ENCODE peak calls at places on chromosomes 16 and 17, in seven cellular contexts. X is heart left ventricle, S is left ventricle myocardium inferior, G is PC-9, N is thoracic aorta, A is IMR-90, Y is dorsolateral prefrontal cortex. J is an unnamed sample.

GRCh38 chr16:683396-684066 is 603 bp downstream of the JMJD8 start:
- DNase-seq in A (no peak), Y (no peak), N (no peak), S (no peak), G (no peak), X (peak), J (no peak)

GRCh38 chr16:27434141-27435051 is 32.4 kb downstream of the IL21R start:
- DNase-seq in S (no peak), G (no peak), N (no peak), A (no peak), X (no peak), Y (no peak), J (no peak)

GRCh38 chr17:81851423-81851822 is 8.9 kb downstream of the P4HB start:
- DNase-seq in G (no peak), A (no peak), X (no peak), N (no peak), Y (no peak), S (no peak), J (no peak)

GRCh38 chr16:86821933-86822332 is 243.6 kb downstream of the FOXL1 start:
- DNase-seq in S (no peak), G (no peak), N (no peak), A (no peak), Y (no peak), X (no peak), J (no peak)

GRCh38 chr17:28751600-28752366 is 8.0 kb downstream of the TRAF4 start:
- DNase-seq in Y (no peak), S (no peak), G (no peak), N (no peak), A (no peak), X (no peak), J (no peak)

GRCh38 chr16:70661918-70662641 is 15.7 kb downstream of the IL34 start:
- DNase-seq in A (no peak), Y (peak), G (no peak), N (no peak), S (no peak), X (no peak), J (peak)

GRCh38 chr17:75087558-75088453 is at the start of gene SLC16A5:
- DNase-seq in N (no peak), S (peak), X (peak), Y (peak), A (peak), G (peak), J (peak)

GRCh38 chr17:74045608-74046007 is 157.9 kb upstream of the RPL38 start:
- DNase-seq in G (peak), X (no peak), Y (no peak), N (no peak), A (no peak), S (no peak), J (no peak)

GRCh38 chr17:74190154-74190553 is 13.3 kb upstream of the RPL38 start:
- DNase-seq in N (no peak), G (no peak), Y (peak), X (no peak), A (peak), S (no peak), J (peak)

GRCh38 chr17:79560527-79560926 is 50.3 kb downstream of the RBFOX3 start:
- DNase-seq in N (no peak), G (no peak), X (no peak), A (no peak), S (no peak), Y (no peak), J (no peak)

GRCh38 chr16:87033541-87034300 is 283.5 kb downstream of the C16orf95 start:
- DNase-seq in Y (no peak), G (no peak), N (no peak), A (peak), X (peak), S (peak), J (peak)

GRCh38 chr16:65004570-65004969 is 117.3 kb downstream of the CDH11 start:
- DNase-seq in Y (no peak), G (no peak), N (no peak), X (no peak), S (no peak), A (no peak), J (no peak)

DNA sequence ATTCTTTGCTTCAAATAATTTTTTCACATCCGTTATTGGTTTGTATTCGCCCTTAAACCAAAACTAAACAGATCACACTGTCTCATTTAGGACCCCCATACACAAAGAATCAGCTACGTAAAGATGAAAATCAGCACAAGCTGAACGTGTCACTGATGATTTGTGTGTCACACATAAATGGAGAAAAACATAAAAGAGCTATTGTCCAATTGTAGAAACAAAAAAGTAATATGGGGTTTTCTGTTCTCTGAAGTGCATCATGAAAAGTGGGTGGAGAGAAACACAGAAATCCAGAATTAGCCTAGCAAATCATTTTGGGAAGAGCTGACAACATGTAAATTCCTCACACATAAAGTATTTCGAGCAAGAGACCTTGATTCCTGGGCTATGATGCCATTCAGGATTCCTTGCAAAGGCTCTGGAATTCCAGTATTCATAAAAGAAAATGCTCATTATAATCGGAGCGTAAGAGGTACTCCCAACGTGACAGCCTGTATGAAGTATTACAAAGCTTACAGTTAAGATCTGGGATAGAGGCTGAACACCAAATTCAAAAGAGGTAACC is 1.1 kb downstream of the DCUN1D3 start:
- DNase-seq in G (no peak), N (no peak), A (peak), X (no peak), Y (no peak), S (no peak), J (peak)
- H3K27ac ChIP-seq in G (peak), N (peak), A (peak), X (peak), Y (peak), S (peak), J (peak)

DNA sequence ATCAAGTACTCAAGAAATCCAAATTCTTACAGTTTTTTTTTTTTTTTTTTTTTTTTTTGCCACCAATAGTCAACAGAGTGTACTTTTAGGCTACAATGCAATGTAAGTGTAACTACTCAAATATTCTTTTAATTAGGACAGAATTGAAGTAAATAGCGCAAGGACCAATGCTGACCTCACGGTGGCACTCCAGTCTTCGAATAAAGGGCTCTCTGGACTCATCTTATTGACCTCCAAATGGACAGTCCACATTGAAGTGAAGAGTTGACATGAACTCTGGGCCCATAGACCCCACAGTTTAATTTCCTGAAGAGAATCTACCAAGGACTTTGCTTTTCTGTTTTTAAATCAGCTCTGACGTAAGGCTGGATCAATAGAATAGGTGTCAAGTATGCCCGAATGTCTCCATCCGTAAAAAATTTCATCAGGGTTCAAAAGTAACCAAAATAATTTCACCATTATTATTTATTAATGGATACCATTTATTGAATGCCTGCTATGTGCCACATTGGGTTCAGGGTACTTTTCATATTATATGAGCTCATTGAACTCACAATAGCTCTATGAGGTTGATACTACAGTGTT is 7.3 kb upstream of the DDX52 start:
- DNase-seq in S (no peak), A (peak), N (no peak), Y (no peak), X (no peak), G (peak), J (peak)
- TF ChIP-seq CTCF in S (peak), A (peak), N (no peak), Y (peak), X (peak), G (peak), J (peak)

GRCh38 chr17:37090941-37091340 is 142.2 kb downstream of the AATF start:
- DNase-seq in N (no peak), Y (no peak), A (no peak), S (no peak), G (no peak), X (no peak), J (no peak)
- H3K27ac ChIP-seq in N (no peak), Y (no peak), A (no peak), S (no peak), G (no peak), X (no peak), J (no peak)

GRCh38 chr16:85364323-85365040 is 248.6 kb upstream of the GSE1 start:
- DNase-seq in Y (no peak), S (no peak), A (no peak), X (no peak), N (no peak), G (no peak), J (peak)

GRCh38 chr16:85362443-85362842 is 250.2 kb upstream of the CIBAR2 start:
- DNase-seq in S (no peak), X (no peak), N (no peak), Y (no peak), G (no peak), A (no peak), J (no peak)

GRCh38 chr16:85365120-85365519 is 248.0 kb upstream of the GSE1 start:
- DNase-seq in G (peak), S (no peak), N (no peak), X (no peak), Y (no peak), A (no peak), J (no peak)

GRCh38 chr16:85363881-85364280 is 249.2 kb upstream of the GSE1 start:
- DNase-seq in N (no peak), G (no peak), Y (no peak), X (no peak), A (no peak), S (no peak), J (peak)

DNA sequence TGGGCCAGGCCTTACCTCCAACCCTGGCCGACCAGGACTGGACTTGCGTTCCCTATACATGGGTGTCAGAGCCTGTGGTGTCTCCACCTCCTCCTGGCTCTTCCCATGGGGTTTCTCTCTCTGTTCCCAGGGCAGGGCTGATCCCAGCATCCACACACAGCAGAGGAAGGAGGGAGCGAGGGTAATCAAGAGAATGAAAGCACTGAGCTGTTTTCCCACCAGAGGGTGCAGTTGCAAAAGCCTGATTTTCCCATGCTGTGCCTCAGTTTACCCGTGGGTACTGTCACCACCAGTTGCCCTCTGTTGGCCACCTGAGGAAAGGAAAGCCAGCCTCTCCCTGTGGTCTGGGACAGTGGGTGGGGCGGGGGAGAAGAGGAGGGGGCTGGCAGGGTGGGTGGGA is 249.7 kb upstream of the GSE1 start:
- DNase-seq in S (no peak), Y (no peak), A (no peak), N (no peak), X (no peak), G (no peak), J (no peak)
- TF ChIP-seq CTCF in S (no peak), Y (no peak), A (no peak), N (no peak), X (no peak), G (no peak), J (peak)

DNA sequence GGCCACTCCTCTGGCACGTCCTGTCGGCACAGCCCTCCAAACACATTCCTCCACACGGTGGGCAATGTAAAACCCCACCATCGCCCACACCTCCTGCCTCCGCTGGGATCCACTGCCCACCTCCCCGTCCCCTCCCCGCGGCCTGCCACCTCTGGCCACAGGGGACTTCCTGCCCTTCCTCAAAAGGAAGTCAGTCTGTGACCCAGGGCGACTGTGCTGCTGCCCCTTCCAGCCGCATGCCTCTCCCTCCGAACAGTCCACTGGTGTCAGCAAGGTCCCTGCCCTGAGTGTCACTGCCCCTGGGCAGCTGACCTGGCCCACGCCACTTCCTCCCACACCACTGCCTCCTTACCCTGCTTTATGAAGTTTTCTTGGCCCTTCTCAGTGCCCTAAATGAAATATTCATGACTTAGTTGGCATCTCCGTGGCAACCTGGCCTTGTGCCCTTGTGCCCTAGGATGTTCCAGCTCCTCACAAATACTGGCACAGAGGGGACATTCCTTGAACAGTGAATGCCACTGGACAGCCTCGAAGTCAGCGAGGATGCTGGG is 2.0 kb downstream of the PLD6 start:
- DNase-seq in A (no peak), G (no peak), S (peak), Y (peak), N (no peak), X (peak), J (no peak)
- H3K27ac ChIP-seq in A (no peak), G (no peak), S (peak), Y (no peak), N (peak), X (peak), J (no peak)

DNA sequence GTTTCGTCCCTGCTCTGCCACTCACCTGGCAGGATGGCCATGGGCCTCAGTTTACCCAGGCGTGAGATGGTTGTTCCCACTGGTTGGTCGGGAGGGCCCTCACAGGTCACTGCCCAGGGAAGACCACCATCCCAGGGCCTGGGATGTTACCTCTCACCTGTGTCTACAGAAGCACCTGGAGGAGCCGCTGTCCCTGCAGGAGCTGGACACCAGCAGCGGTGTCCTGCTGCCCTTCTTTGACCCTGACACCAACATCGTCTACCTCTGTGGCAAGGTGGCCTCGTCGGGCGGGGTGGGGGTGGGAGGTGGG is 4.1 kb downstream of the CORO1A start:
- DNase-seq in X (no peak), S (no peak), A (no peak), G (no peak), Y (no peak), N (no peak), J (no peak)
- TF ChIP-seq CTCF in X (peak), S (no peak), A (no peak), G (peak), Y (no peak), N (no peak), J (no peak)